ENCODE peak calls at places on chromosome 18, in five cellular contexts. W is GM12878, B is K562, S is upper lobe of left lung, N is ovary. T is an unnamed sample.

GRCh38 chr18:35371412-35372195 is 5.5 kb downstream of the ZNF396 start:
- DNase-seq in W (no peak), B (no peak), S (no peak), N (no peak), T (no peak)

GRCh38 chr18:5417342-5417741 is 121.8 kb upstream of the ZBTB14 start:
- DNase-seq in W (no peak), B (no peak), S (peak; percentile 61), N (no peak), T (no peak)

GRCh38 chr18:25941556-25941955 is 148.9 kb downstream of the SS18 start:
- DNase-seq in W (no peak), B (no peak), S (no peak), N (no peak), T (no peak)

GRCh38 chr18:54787616-54788015 is 40.7 kb upstream of the RAB27B start:
- DNase-seq in W (no peak), B (no peak), S (no peak), N (no peak), T (no peak)

GRCh38 chr18:11962586-11962985 is 18.7 kb upstream of the IMPA2 start:
- DNase-seq in W (no peak), B (no peak), S (no peak), N (no peak), T (no peak)

GRCh38 chr18:36012891-36013290 is 40.4 kb downstream of the RMP24 start:
- DNase-seq in W (no peak), B (no peak), S (no peak), N (no peak), T (no peak)

GRCh38 chr18:72993245-72993644 is 125.5 kb upstream of the NETO1 start:
- DNase-seq in W (no peak), B (no peak), S (no peak), N (no peak), T (no peak)

GRCh38 chr18:11454021-11454420 is 155.4 kb upstream of the SLC35G4 start:
- DNase-seq in W (no peak), B (no peak), S (no peak), N (no peak), T (no peak)

GRCh38 chr18:55839350-55839749 is 251.4 kb upstream of the TCF4 start:
- DNase-seq in W (no peak), B (no peak), S (no peak), N (no peak), T (no peak)

GRCh38 chr18:56083097-56083865 is 495.3 kb upstream of the TCF4 start:
- DNase-seq in W (no peak), B (no peak), S (no peak), N (peak; percentile 48), T (no peak)

GRCh38 chr18:78751664-78752063 is 228.0 kb upstream of the SALL3 start:
- DNase-seq in W (no peak), B (no peak), S (no peak), N (no peak), T (no peak)

GRCh38 chr18:54873884-54874255 is 45.6 kb downstream of the RAB27B start:
- DNase-seq in W (no peak), B (no peak), S (no peak), N (no peak), T (no peak)

GRCh38 chr18:39701839-39702238 is 2136.2 kb upstream of the CELF4 start:
- DNase-seq in W (no peak), B (no peak), S (no peak), N (no peak), T (no peak)

GRCh38 chr18:23422751-23423418 is 30.2 kb upstream of the RIOK3 start:
- DNase-seq in W (peak; percentile 92), B (peak; percentile 65), S (peak; percentile 91), N (no peak), T (no peak)

GRCh38 chr18:78150590-78150989 is 829.0 kb upstream of the SALL3 start:
- DNase-seq in W (no peak), B (no peak), S (no peak), N (no peak), T (no peak)

GRCh38 chr18:56068701-56069100 is 480.7 kb upstream of the TCF4 start:
- DNase-seq in W (no peak), B (no peak), S (no peak), N (no peak), T (no peak)

GRCh38 chr18:22167471-22168151 is 1.8 kb upstream of the GATA6 start:
- DNase-seq in W (no peak), B (no peak), S (no peak), N (peak; percentile 62), T (no peak)

GRCh38 chr18:54822872-54823845 is 5.1 kb upstream of the RAB27B start:
- DNase-seq in W (no peak), B (no peak), S (no peak), N (no peak), T (no peak)

GRCh38 chr18:32010124-32010745 is 8.4 kb upstream of the RNF125 start:
- DNase-seq in W (no peak), B (no peak), S (no peak), N (no peak), T (no peak)

GRCh38 chr18:29749699-29750098 is 1292.8 kb downstream of the DSC3 start:
- DNase-seq in W (no peak), B (no peak), S (no peak), N (no peak), T (no peak)

GRCh38 chr18:23719634-23720201 is 30.5 kb downstream of the LAMA3 start:
- DNase-seq in W (no peak), B (peak; percentile 64), S (peak; percentile 53), N (no peak), T (no peak)

GRCh38 chr18:26429535-26429934 is 118.8 kb downstream of the KCTD1 start:
- DNase-seq in W (no peak), B (no peak), S (no peak), N (no peak), T (no peak)

GRCh38 chr18:25595274-25595673 is 243.3 kb upstream of the ZNF521 start:
- DNase-seq in W (no peak), B (no peak), S (no peak), N (no peak), T (no peak)

GRCh38 chr18:53551868-53552426 is 672.5 kb downstream of the MBD2 start:
- DNase-seq in W (no peak), B (no peak), S (no peak), N (no peak), T (no peak)

GRCh38 chr18:31646332-31646822 is 38.0 kb downstream of the B4GALT6 start:
- DNase-seq in W (no peak), B (no peak), S (no peak), N (no peak), T (no peak)

GRCh38 chr18:8705280-8705940 is at the start of gene MTCL1:
- DNase-seq in W (no peak), B (peak; percentile 57), S (peak; percentile 22), N (peak; percentile 62), T (no peak)

GRCh38 chr18:33577688-33578370 is at the start of gene ASXL3:
- DNase-seq in W (no peak), B (no peak), S (no peak), N (peak; percentile 84), T (no peak)

GRCh38 chr18:2978626-2979025 is 34.3 kb downstream of the LPIN2 start:
- DNase-seq in W (no peak), B (no peak), S (peak; percentile 46), N (no peak), T (no peak)

GRCh38 chr18:51417643-51418483 is 220.4 kb upstream of the MEX3C start:
- DNase-seq in W (no peak), B (no peak), S (no peak), N (no peak), T (no peak)

GRCh38 chr18:57432118-57432517 is 3.1 kb upstream of the ONECUT2 start:
- DNase-seq in W (no peak), B (no peak), S (no peak), N (no peak), T (no peak)
- H3K4me1 ChIP-seq in W (no peaks in the 10 kb centered on the region), B (peaks cover 2% of the 10 kb centered on the region), S (peaks cover 19% of the 10 kb centered on the region), N (peaks cover 15% of the 10 kb centered on the region), T (peaks cover 59% of the 10 kb centered on the region)

GRCh38 chr18:28087173-28087563 is 89.8 kb downstream of the CDH2 start:
- DNase-seq in W (no peak), B (no peak), S (no peak), N (no peak), T (no peak)

GRCh38 chr18:28091197-28091596 is 85.7 kb downstream of the CDH2 start:
- DNase-seq in W (no peak), B (no peak), S (no peak), N (no peak), T (no peak)

GRCh38 chr18:28088477-28088876 is 88.5 kb downstream of the CDH2 start:
- DNase-seq in W (no peak), B (no peak), S (no peak), N (no peak), T (no peak)

GRCh38 chr18:28081516-28081915 is 95.4 kb downstream of the CDH2 start:
- DNase-seq in W (no peak), B (no peak), S (no peak), N (no peak), T (no peak)

DNA sequence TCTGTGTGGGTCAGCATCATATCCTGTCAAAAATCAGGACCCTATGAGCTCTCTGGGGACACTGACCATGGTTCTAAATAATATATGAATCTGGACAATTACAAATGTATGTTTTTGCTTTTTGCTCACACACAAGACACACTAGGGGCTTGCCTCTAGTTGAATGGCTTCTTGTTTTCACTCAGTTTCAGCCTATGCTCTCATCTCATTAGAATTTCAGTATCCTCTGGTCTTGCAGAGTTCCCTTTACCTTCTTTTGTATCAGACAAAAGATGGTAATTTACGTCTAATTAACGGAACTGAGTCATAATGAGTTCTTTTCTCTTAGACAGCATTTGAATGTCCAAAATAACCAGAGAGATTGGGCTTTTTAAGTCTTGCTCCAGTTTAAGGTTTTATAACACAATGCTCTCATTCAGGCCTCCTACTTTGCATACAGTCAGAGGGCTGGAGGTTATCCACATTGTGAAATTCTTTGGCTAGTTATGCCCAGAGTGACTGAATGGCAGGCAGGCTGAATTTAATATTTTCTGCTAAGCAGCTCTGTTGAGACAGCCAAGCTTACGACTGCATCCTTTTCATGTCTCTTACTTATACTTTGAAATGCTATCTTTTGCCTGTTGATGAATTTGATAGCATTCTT is 90.3 kb downstream of the CDH2 start:
- DNase-seq in W (no peak), B (no peak), S (no peak), N (no peak), T (no peak)
- H3K27ac ChIP-seq in W (no peak overlapping the region), B (no peak overlapping the region), S (no peak overlapping the region), N (no peak overlapping the region), T (no peak overlapping the region)

GRCh38 chr18:69085933-69086332 is 288.1 kb downstream of the CCDC102B start:
- DNase-seq in W (no peak), B (no peak), S (no peak), N (no peak), T (no peak)

GRCh38 chr18:69082497-69082896 is 284.6 kb downstream of the CCDC102B start:
- DNase-seq in W (no peak), B (no peak), S (no peak), N (no peak), T (no peak)

DNA sequence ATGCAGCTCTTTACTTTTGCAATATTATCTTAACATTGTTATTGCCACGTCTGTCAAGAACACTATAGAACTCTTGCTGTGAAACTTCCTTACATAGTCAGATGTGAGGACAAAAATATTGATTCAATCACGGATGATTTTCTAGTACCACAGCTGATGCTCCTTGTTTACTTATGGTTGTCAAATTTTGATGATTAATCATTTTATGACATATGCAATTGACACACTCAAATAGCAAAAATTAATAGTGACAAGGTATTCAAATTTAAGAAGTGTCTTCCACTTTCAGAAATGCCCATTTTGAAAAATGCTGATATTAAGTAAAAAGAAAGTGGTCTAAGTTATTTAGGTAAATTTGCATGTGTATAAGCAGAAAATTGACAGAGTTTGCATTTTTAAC is 284.0 kb downstream of the CCDC102B start:
- DNase-seq in W (no peak), B (no peak), S (no peak), N (no peak), T (no peak)
- TF ChIP-seq EP300 in W (no peak), B (no peak), S (no peak), N (no peak), T (no peak)

GRCh38 chr18:59609654-59610053 is 87.6 kb downstream of the CCBE1 start:
- DNase-seq in W (no peak), B (no peak), S (no peak), N (no peak), T (no peak)
- H3K4me1 ChIP-seq in W (no peaks in the 10 kb centered on the region), B (no peaks in the 10 kb centered on the region), S (no peaks in the 10 kb centered on the region), N (peaks cover 36% of the 10 kb centered on the region), T (no peaks in the 10 kb centered on the region)